ENCODE peak calls at places on chromosomes 3 and 15, in nine cellular contexts. P is BE2C, K is HCT116, S is adrenal gland, H is thoracic aorta, G is neural progenitor cell, X is BJ, Y is right atrium auricular region, U is ovary. Q is an unnamed sample. For H3K36me3 and H3K27me3, the result is how much of the 10 kb centered on the place peaks cover.

GRCh38 chr15:63892794-63893441 is 59.2 kb upstream of the HERC1 start:
- DNase-seq in P (no peak), K (no peak), S (peak), H (no peak), G (no peak), X (no peak), Y (no peak), U (no peak), Q (no peak)

GRCh38 chr3:99562138-99562537 is 76.3 kb upstream of the COL8A1 start:
- DNase-seq in P (no peak), K (no peak), S (no peak), H (no peak), G (peak), X (no peak), Y (no peak), U (no peak), Q (peak)

GRCh38 chr15:43903864-43904290 is 77.1 kb downstream of the WDR76 start:
- DNase-seq in P (peak), K (peak), S (peak), H (no peak), G (peak), X (no peak), Y (no peak), U (peak), Q (peak)

GRCh38 chr3:59133350-59133749 is 83.5 kb upstream of the CFAP20DC start:
- DNase-seq in P (no peak), K (no peak), S (no peak), H (no peak), G (no peak), X (no peak), Y (no peak), U (no peak), Q (no peak)

GRCh38 chr3:69161587-69162196 is 39.3 kb upstream of the LMOD3 start:
- DNase-seq in P (no peak), K (peak), S (peak), H (no peak), G (peak), X (no peak), Y (no peak), U (no peak), Q (peak)

GRCh38 chr3:195012571-195012970 is 258.4 kb downstream of the XXYLT1 start:
- DNase-seq in P (no peak), K (no peak), S (no peak), H (no peak), G (no peak), X (no peak), Y (no peak), U (no peak), Q (no peak)

GRCh38 chr15:93467327-93467726 is 378.3 kb upstream of the RGMA start:
- DNase-seq in P (peak), K (no peak), S (no peak), H (peak), G (no peak), X (no peak), Y (peak), U (no peak), Q (no peak)

GRCh38 chr3:196694941-196695848 is 16.9 kb downstream of the CEP19 start:
- DNase-seq in P (no peak), K (no peak), S (no peak), H (no peak), G (no peak), X (no peak), Y (no peak), U (no peak), Q (no peak)

GRCh38 chr3:108103040-108103751 is 12.4 kb upstream of the CD47 start:
- DNase-seq in P (no peak), K (no peak), S (no peak), H (no peak), G (no peak), X (no peak), Y (no peak), U (no peak), Q (peak)

GRCh38 chr15:56739964-56740640 is 6.8 kb upstream of the ZNF280D start:
- DNase-seq in P (peak), K (peak), S (no peak), H (no peak), G (no peak), X (no peak), Y (no peak), U (no peak), Q (peak)

GRCh38 chr3:116046350-116046749 is 398.9 kb downstream of the LSAMP start:
- DNase-seq in P (peak), K (no peak), S (no peak), H (no peak), G (peak), X (no peak), Y (no peak), U (no peak), Q (no peak)

GRCh38 chr3:31172336-31172735 is 277.9 kb upstream of the GADL1 start:
- DNase-seq in P (no peak), K (no peak), S (no peak), H (no peak), G (no peak), X (no peak), Y (no peak), U (no peak), Q (no peak)

GRCh38 chr3:177333535-177334495 is 136.5 kb upstream of the TBL1XR1 start:
- DNase-seq in P (no peak), K (no peak), S (peak), H (no peak), G (no peak), X (no peak), Y (peak), U (no peak), Q (no peak)

GRCh38 chr3:150296123-150296750 is 111.9 kb upstream of the TSC22D2 start:
- DNase-seq in P (no peak), K (no peak), S (no peak), H (no peak), G (no peak), X (no peak), Y (no peak), U (no peak), Q (no peak)

GRCh38 chr15:92733934-92734521 is 78.5 kb upstream of the FAM174B start:
- DNase-seq in P (peak), K (no peak), S (peak), H (no peak), G (no peak), X (no peak), Y (no peak), U (peak), Q (no peak)

GRCh38 chr15:78051622-78052405 is 25.7 kb downstream of the TBC1D2B start:
- DNase-seq in P (peak), K (no peak), S (peak), H (no peak), G (no peak), X (no peak), Y (no peak), U (no peak), Q (peak)

GRCh38 chr3:132290833-132291232 is 26.4 kb upstream of the ACP3 start:
- DNase-seq in P (no peak), K (no peak), S (peak), H (no peak), G (no peak), X (peak), Y (no peak), U (no peak), Q (no peak)

GRCh38 chr3:105367063-105367405 is 325 bp downstream of the ALCAM start:
- DNase-seq in P (peak), K (no peak), S (peak), H (no peak), G (peak), X (no peak), Y (no peak), U (peak), Q (peak)

GRCh38 chr3:78726545-78726944 is 1041.3 kb downstream of the ROBO1 start:
- DNase-seq in P (peak), K (no peak), S (no peak), H (no peak), G (peak), X (no peak), Y (no peak), U (no peak), Q (peak)

DNA sequence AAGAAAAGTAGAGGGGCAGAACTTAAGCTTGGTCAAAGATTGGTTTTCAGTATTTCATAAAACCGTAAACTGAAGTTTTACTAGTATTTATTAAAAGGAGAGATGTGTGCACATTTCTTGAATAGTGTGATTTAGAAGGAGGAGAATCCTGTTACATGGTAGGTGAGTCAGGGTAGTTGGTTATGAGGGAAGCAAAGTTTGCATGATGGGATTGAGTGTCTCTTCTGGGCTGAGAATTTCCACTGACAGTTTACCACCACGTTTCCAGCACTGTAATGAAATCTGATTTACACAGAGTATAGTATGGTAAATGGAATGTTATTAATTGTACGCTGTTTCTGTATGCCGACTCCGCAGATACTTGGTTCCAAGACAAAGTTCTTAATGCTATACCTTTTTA is 1.6 kb downstream of the NECTIN3 start:
- DNase-seq in P (no peak), K (no peak), S (no peak), H (no peak), G (no peak), X (no peak), Y (no peak), U (no peak), Q (no peak)
- H3K4me3 ChIP-seq in P (peak), K (peak), S (no peak), H (peak), G (peak), X (peak), Y (peak), U (peak), Q (peak)

DNA sequence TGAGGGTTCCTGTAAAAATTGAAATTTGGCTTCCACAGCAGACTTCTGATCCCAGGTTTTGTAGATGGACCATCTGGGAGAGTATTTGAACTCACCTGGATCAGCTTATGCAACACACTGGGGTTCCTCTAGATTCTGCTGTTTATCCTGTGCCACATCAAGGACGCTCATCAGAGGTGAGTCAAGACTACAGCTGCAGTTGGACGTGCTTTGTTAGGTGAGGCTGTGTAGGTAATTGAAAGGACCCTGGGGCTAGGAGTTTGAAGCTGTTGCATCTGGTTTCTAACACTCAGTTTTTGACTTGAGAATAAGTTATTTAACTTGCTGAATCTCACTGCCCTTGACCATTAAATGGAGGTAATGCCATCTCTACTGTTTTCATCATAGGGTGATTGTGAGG is 394.2 kb downstream of the EDEM1 start:
- DNase-seq in P (no peak), K (no peak), S (no peak), H (no peak), G (no peak), X (no peak), Y (no peak), U (no peak), Q (no peak)
- H3K36me3 ChIP-seq in P (under half), K (under half), S (under half), H (under half), G (under half), X (under half), Y (under half), U (under half), Q (under half)

DNA sequence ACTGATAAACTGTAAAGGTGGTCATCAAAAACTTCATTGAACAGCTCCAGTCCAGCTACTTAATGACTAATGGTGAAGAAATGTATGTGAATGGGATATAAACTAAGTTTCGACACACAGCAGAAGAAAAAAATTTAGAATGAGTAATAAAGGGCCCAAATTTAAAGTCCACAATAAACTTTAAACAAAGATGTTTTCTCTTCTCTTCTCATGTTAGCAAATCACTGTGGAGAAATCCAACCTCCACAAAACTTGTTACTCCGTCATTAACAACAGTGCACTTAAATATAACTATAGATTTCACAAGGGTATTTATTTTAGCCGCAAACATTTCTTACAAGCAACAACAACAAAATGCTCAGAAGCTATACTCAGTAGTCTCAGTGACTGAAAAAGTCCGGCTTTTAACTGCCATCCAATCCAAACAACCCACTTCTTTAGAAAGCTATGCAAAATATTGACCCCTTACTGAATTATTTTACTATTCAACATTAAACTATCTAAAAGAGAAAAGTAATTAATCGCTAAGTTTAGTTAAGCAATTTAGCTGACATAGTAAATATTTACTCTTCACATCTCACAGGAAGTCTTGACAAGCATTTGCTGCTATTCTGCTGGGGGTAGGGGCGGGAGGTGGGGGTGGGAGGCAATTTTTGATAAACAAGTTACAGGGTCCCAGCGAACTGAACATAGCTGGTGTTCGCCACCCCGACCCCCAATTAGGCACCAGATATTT is 2.5 kb downstream of the IGF2BP2 start:
- DNase-seq in P (no peak), K (no peak), S (no peak), H (no peak), G (no peak), X (no peak), Y (no peak), U (no peak), Q (peak)
- H3K27me3 ChIP-seq in P (half or more), K (under half), S (under half), H (under half), G (under half), X (under half), Y (under half), U (under half), Q (under half)

GRCh38 chr3:160379628-160380214 is 19.3 kb downstream of the IFT80 start:
- DNase-seq in P (no peak), K (no peak), S (no peak), H (no peak), G (no peak), X (no peak), Y (no peak), U (no peak), Q (no peak)
- H3K4me3 ChIP-seq in P (no peak), K (no peak), S (no peak), H (no peak), G (no peak), X (no peak), Y (no peak), U (no peak), Q (no peak)

GRCh38 chr15:67556964-67557570 is 14.6 kb downstream of the MAP2K5 start:
- DNase-seq in P (no peak), K (no peak), S (no peak), H (no peak), G (no peak), X (no peak), Y (no peak), U (no peak), Q (no peak)
- H3K36me3 ChIP-seq in P (under half), K (under half), S (under half), H (under half), G (under half), X (under half), Y (under half), U (under half), Q (under half)

GRCh38 chr3:72270072-72270611 is 485.2 kb upstream of the PROK2 start:
- DNase-seq in P (peak), K (peak), S (peak), H (peak), G (no peak), X (peak), Y (peak), U (peak), Q (no peak)
- H3K27me3 ChIP-seq in P (under half), K (under half), S (under half), H (under half), G (under half), X (under half), Y (under half), U (under half), Q (under half)

GRCh38 chr3:124700880-124701684 is 29.2 kb upstream of the UMPS start:
- DNase-seq in P (no peak), K (no peak), S (peak), H (no peak), G (peak), X (no peak), Y (no peak), U (no peak), Q (no peak)
- H3K4me3 ChIP-seq in P (no peak), K (no peak), S (no peak), H (no peak), G (no peak), X (no peak), Y (no peak), U (no peak), Q (no peak)

GRCh38 chr3:47851888-47852603 is 49.1 kb downstream of the DHX30 start:
- DNase-seq in P (no peak), K (no peak), S (no peak), H (no peak), G (no peak), X (no peak), Y (no peak), U (no peak), Q (peak)
- H3K36me3 ChIP-seq in P (under half), K (under half), S (half or more), H (half or more), G (under half), X (half or more), Y (half or more), U (under half), Q (under half)